ENCODE peak calls at places on chromosomes 6 and 20, in five cellular contexts. F is WTC11, Z is GM12878, U is H1, I is HepG2. C is an unnamed sample.

GRCh38 chr6:150142657-150143501 is at the start of gene PPP1R14C:
- DNase-seq in Z (no peak), U (peak), F (peak), I (no peak), C (peak)

GRCh38 chr6:44730771-44731391 is 343.4 kb downstream of the CDC5L start:
- DNase-seq in I (no peak), Z (no peak), F (no peak), U (no peak), C (no peak)

GRCh38 chr6:37624606-37625574 is 72.8 kb downstream of the MDGA1 start:
- DNase-seq in F (no peak), Z (no peak), U (no peak), I (no peak), C (peak)

GRCh38 chr6:125512621-125513020 is 210.9 kb upstream of the HDDC2 start:
- DNase-seq in Z (no peak), F (no peak), U (no peak), I (peak), C (peak)

GRCh38 chr20:63056236-63057132 is 49.7 kb upstream of the BHLHE23 start:
- DNase-seq in I (no peak), F (peak), U (peak), Z (no peak), C (peak)

GRCh38 chr20:10739575-10739974 is 65.8 kb upstream of the JAG1 start:
- DNase-seq in I (no peak), Z (no peak), U (no peak), F (no peak), C (no peak)

GRCh38 chr20:56736285-56736857 is 107.3 kb downstream of the TFAP2C start:
- DNase-seq in F (peak), Z (no peak), U (peak), I (no peak), C (no peak)

GRCh38 chr6:140812636-140813035 is 1320.1 kb upstream of the GJE1 start:
- DNase-seq in I (no peak), U (no peak), F (no peak), Z (no peak), C (no peak)

GRCh38 chr20:34493646-34494045 is 22.6 kb upstream of the DYNLRB1 start:
- DNase-seq in F (no peak), Z (no peak), I (no peak), U (no peak), C (no peak)

DNA sequence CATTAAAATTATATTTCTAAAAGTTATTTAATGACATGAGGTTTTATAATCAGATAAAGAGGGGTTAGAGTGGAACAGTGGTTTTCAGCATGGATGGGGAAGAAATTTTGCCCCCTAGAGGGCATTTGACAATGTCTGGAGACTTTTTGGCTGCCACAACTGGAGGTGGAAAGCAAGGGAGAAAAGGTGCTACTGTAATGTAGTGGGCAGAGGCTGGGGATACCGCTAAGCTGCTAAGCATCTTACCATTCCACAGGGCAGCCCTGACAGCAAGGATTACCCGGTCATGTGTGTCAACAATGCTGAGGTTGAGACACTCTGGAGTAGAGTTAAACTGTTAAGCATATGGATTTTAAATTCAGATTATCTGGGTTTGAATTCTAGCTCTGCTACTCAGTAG is 52.9 kb upstream of the FABP7 start:
- DNase-seq in Z (no peak), I (peak), U (no peak), F (peak), C (no peak)
- TF ChIP-seq ATF2 in Z (no peak), I (no peak), U (no peak), F (no peak), C (no peak)

DNA sequence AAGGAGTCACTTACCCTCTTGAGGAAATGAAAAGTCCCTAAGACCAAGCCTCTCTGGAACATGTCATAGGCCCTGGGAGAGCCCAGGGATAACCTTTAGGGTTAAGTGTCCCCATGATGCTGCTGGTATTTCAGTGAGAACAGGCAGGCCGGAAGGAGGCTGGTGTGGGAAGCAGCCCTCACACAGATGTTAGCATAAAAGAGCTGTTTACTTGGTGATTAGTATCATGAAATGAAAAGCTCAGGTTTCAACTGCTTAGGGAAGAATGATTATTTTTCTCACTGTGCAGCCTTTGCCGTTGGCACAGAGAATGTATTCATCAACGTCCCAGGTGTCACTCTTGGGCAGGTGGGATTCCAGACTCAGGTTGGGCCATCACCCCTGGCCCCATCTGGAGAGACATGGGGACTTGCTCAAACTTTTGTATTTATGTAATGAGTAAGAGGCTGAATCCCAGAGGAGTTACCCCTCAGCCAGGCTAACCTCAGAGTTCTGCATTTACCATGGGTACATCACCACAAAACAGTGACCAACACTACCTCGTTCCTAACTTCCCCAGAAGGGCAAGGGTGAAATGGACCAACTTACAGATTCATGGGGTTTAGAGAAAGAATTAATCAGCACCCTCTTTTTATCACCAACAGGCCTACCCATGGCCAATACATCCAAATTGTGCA is 260.1 kb upstream of the MARCKS start:
- DNase-seq in Z (no peak), U (no peak), I (no peak), F (no peak), C (no peak)
- TF ChIP-seq MAX in Z (no peak), U (no peak), I (no peak), F (no peak), C (no peak)

GRCh38 chr6:30781697-30782424 is 37.5 kb upstream of the IER3 start:
- DNase-seq in Z (peak), I (peak), U (no peak), F (no peak), C (peak)
- TF ChIP-seq ATF2 in Z (peak), I (peak), U (no peak), F (no peak), C (peak)

GRCh38 chr6:90894285-90895144 is 307.6 kb upstream of the MAP3K7 start:
- DNase-seq in I (no peak), Z (no peak), F (no peak), U (no peak), C (no peak)
- TF ChIP-seq MAX in I (no peak), Z (no peak), F (no peak), U (no peak), C (no peak)

C was measured in K562.